ENCODE peak calls at places on chromosomes 4 and X, in ten cellular contexts. One of them, this sample, is unnamed.

GRCh38 chrX:155069414-155069813 is 1.5 kb downstream of the CMC4 start:
- DNase-seq in activated CD4-positive, alpha-beta T cell treated with anti-CD3 and anti-CD28 coated beads, Interleukin-2, amount 10 ng/mL, durations not matched to agents 7 days and 5 days: no peak
- DNase-seq in naive B cell: no peak
- DNase-seq in T-helper 1 cell: no peak
- DNase-seq in GDM1: no peak
- DNase-seq in germinal center: no peak
- DNase-seq in AG08395: no peak
- DNase-seq in foreskin fibroblast: no peak
- DNase-seq in heart left ventricle: no peak
- DNase-seq in GM12864: no peak
- DNase-seq in this sample: no peak

GRCh38 chr4:176350671-176351070 is 30.9 kb downstream of the SPCS3 start:
- DNase-seq in activated CD4-positive, alpha-beta T cell treated with anti-CD3 and anti-CD28 coated beads, Interleukin-2, amount 10 ng/mL, durations not matched to agents 7 days and 5 days: no peak
- DNase-seq in AG08395: no peak
- DNase-seq in germinal center: no peak
- DNase-seq in heart left ventricle: no peak
- DNase-seq in GM12864: no peak
- DNase-seq in foreskin fibroblast: no peak
- DNase-seq in T-helper 1 cell: no peak
- DNase-seq in naive B cell: no peak
- DNase-seq in GDM1: no peak
- DNase-seq in this sample: no peak

GRCh38 chr4:3372933-3373465 is 68.8 kb upstream of the HGFAC start:
- DNase-seq in GM12864: no peak
- DNase-seq in foreskin fibroblast: no peak
- DNase-seq in germinal center: peak
- DNase-seq in GDM1: peak
- DNase-seq in AG08395: no peak
- DNase-seq in T-helper 1 cell: no peak
- DNase-seq in activated CD4-positive, alpha-beta T cell treated with anti-CD3 and anti-CD28 coated beads, Interleukin-2, amount 10 ng/mL, durations not matched to agents 7 days and 5 days: peak
- DNase-seq in heart left ventricle: peak
- DNase-seq in naive B cell: no peak
- DNase-seq in this sample: no peak

GRCh38 chrX:10496345-10496965 is 123.9 kb downstream of the MID1 start:
- DNase-seq in naive B cell: no peak
- DNase-seq in foreskin fibroblast: peak
- DNase-seq in activated CD4-positive, alpha-beta T cell treated with anti-CD3 and anti-CD28 coated beads, Interleukin-2, amount 10 ng/mL, durations not matched to agents 7 days and 5 days: no peak
- DNase-seq in heart left ventricle: no peak
- DNase-seq in T-helper 1 cell: no peak
- DNase-seq in GDM1: no peak
- DNase-seq in germinal center: no peak
- DNase-seq in AG08395: peak
- DNase-seq in GM12864: no peak
- DNase-seq in this sample: no peak

GRCh38 chrX:46620505-46620904 is 46.9 kb downstream of the CHST7 start:
- DNase-seq in germinal center: no peak
- DNase-seq in heart left ventricle: no peak
- DNase-seq in activated CD4-positive, alpha-beta T cell treated with anti-CD3 and anti-CD28 coated beads, Interleukin-2, amount 10 ng/mL, durations not matched to agents 7 days and 5 days: no peak
- DNase-seq in GM12864: no peak
- DNase-seq in GDM1: no peak
- DNase-seq in naive B cell: no peak
- DNase-seq in T-helper 1 cell: no peak
- DNase-seq in foreskin fibroblast: peak
- DNase-seq in AG08395: no peak
- DNase-seq in this sample: no peak

GRCh38 chr4:40283968-40284367 is 51.2 kb upstream of the CHRNA9 start:
- DNase-seq in heart left ventricle: no peak
- DNase-seq in GDM1: no peak
- DNase-seq in GM12864: no peak
- DNase-seq in foreskin fibroblast: no peak
- DNase-seq in activated CD4-positive, alpha-beta T cell treated with anti-CD3 and anti-CD28 coated beads, Interleukin-2, amount 10 ng/mL, durations not matched to agents 7 days and 5 days: peak
- DNase-seq in T-helper 1 cell: peak
- DNase-seq in germinal center: no peak
- DNase-seq in AG08395: no peak
- DNase-seq in naive B cell: peak
- DNase-seq in this sample: no peak

GRCh38 chr4:13309751-13310150 is 174.4 kb downstream of the RAB28 start:
- DNase-seq in heart left ventricle: no peak
- DNase-seq in T-helper 1 cell: no peak
- DNase-seq in germinal center: no peak
- DNase-seq in GDM1: no peak
- DNase-seq in foreskin fibroblast: no peak
- DNase-seq in GM12864: no peak
- DNase-seq in activated CD4-positive, alpha-beta T cell treated with anti-CD3 and anti-CD28 coated beads, Interleukin-2, amount 10 ng/mL, durations not matched to agents 7 days and 5 days: no peak
- DNase-seq in AG08395: no peak
- DNase-seq in naive B cell: no peak
- DNase-seq in this sample: no peak

GRCh38 chrX:18891561-18891945 is 92.4 kb downstream of the PHKA2 start:
- DNase-seq in naive B cell: no peak
- DNase-seq in AG08395: no peak
- DNase-seq in heart left ventricle: no peak
- DNase-seq in activated CD4-positive, alpha-beta T cell treated with anti-CD3 and anti-CD28 coated beads, Interleukin-2, amount 10 ng/mL, durations not matched to agents 7 days and 5 days: no peak
- DNase-seq in T-helper 1 cell: no peak
- DNase-seq in GDM1: no peak
- DNase-seq in foreskin fibroblast: no peak
- DNase-seq in germinal center: no peak
- DNase-seq in GM12864: no peak
- DNase-seq in this sample: no peak

GRCh38 chrX:111133389-111133788 is 37.4 kb downstream of the PAK3 start:
- DNase-seq in GM12864: no peak
- DNase-seq in T-helper 1 cell: no peak
- DNase-seq in GDM1: no peak
- DNase-seq in germinal center: no peak
- DNase-seq in naive B cell: no peak
- DNase-seq in foreskin fibroblast: no peak
- DNase-seq in heart left ventricle: no peak
- DNase-seq in AG08395: no peak
- DNase-seq in activated CD4-positive, alpha-beta T cell treated with anti-CD3 and anti-CD28 coated beads, Interleukin-2, amount 10 ng/mL, durations not matched to agents 7 days and 5 days: no peak
- DNase-seq in this sample: no peak

GRCh38 chr4:173794662-173795061 is 264.6 kb upstream of the HAND2 start:
- DNase-seq in GDM1: no peak
- DNase-seq in heart left ventricle: no peak
- DNase-seq in foreskin fibroblast: no peak
- DNase-seq in T-helper 1 cell: no peak
- DNase-seq in GM12864: no peak
- DNase-seq in naive B cell: no peak
- DNase-seq in activated CD4-positive, alpha-beta T cell treated with anti-CD3 and anti-CD28 coated beads, Interleukin-2, amount 10 ng/mL, durations not matched to agents 7 days and 5 days: no peak
- DNase-seq in AG08395: peak
- DNase-seq in germinal center: no peak
- DNase-seq in this sample: no peak

GRCh38 chr4:126916626-126917140 is 716.1 kb upstream of the INTU start:
- DNase-seq in GDM1: no peak
- DNase-seq in activated CD4-positive, alpha-beta T cell treated with anti-CD3 and anti-CD28 coated beads, Interleukin-2, amount 10 ng/mL, durations not matched to agents 7 days and 5 days: no peak
- DNase-seq in T-helper 1 cell: no peak
- DNase-seq in AG08395: peak
- DNase-seq in GM12864: no peak
- DNase-seq in heart left ventricle: no peak
- DNase-seq in germinal center: no peak
- DNase-seq in foreskin fibroblast: peak
- DNase-seq in naive B cell: no peak
- DNase-seq in this sample: no peak

GRCh38 chr4:952881-953573 is 20.3 kb downstream of the DGKQ start:
- DNase-seq in GDM1: no peak
- DNase-seq in foreskin fibroblast: no peak
- DNase-seq in germinal center: no peak
- DNase-seq in T-helper 1 cell: peak
- DNase-seq in heart left ventricle: peak
- DNase-seq in AG08395: no peak
- DNase-seq in naive B cell: no peak
- DNase-seq in activated CD4-positive, alpha-beta T cell treated with anti-CD3 and anti-CD28 coated beads, Interleukin-2, amount 10 ng/mL, durations not matched to agents 7 days and 5 days: no peak
- DNase-seq in GM12864: no peak
- DNase-seq in this sample: no peak

GRCh38 chr4:128468485-128468989 is 180.9 kb upstream of the PGRMC2 start:
- DNase-seq in naive B cell: no peak
- DNase-seq in GM12864: no peak
- DNase-seq in GDM1: no peak
- DNase-seq in T-helper 1 cell: no peak
- DNase-seq in germinal center: no peak
- DNase-seq in foreskin fibroblast: peak
- DNase-seq in heart left ventricle: peak
- DNase-seq in activated CD4-positive, alpha-beta T cell treated with anti-CD3 and anti-CD28 coated beads, Interleukin-2, amount 10 ng/mL, durations not matched to agents 7 days and 5 days: no peak
- DNase-seq in AG08395: peak
- DNase-seq in this sample: peak

GRCh38 chr4:168685136-168685535 is 188.3 kb downstream of the PALLD start:
- DNase-seq in T-helper 1 cell: no peak
- DNase-seq in GM12864: no peak
- DNase-seq in foreskin fibroblast: no peak
- DNase-seq in naive B cell: no peak
- DNase-seq in heart left ventricle: no peak
- DNase-seq in activated CD4-positive, alpha-beta T cell treated with anti-CD3 and anti-CD28 coated beads, Interleukin-2, amount 10 ng/mL, durations not matched to agents 7 days and 5 days: no peak
- DNase-seq in AG08395: no peak
- DNase-seq in GDM1: no peak
- DNase-seq in germinal center: no peak
- DNase-seq in this sample: no peak

GRCh38 chr4:113952452-113953029 is 26.9 kb downstream of the ARSJ start:
- DNase-seq in germinal center: peak
- DNase-seq in GDM1: peak
- DNase-seq in GM12864: peak
- DNase-seq in foreskin fibroblast: no peak
- DNase-seq in heart left ventricle: no peak
- DNase-seq in naive B cell: peak
- DNase-seq in activated CD4-positive, alpha-beta T cell treated with anti-CD3 and anti-CD28 coated beads, Interleukin-2, amount 10 ng/mL, durations not matched to agents 7 days and 5 days: peak
- DNase-seq in AG08395: peak
- DNase-seq in T-helper 1 cell: no peak
- DNase-seq in this sample: no peak

GRCh38 chr4:7745486-7745885 is 194.2 kb downstream of the AFAP1 start:
- DNase-seq in germinal center: no peak
- DNase-seq in naive B cell: no peak
- DNase-seq in foreskin fibroblast: no peak
- DNase-seq in GM12864: no peak
- DNase-seq in AG08395: no peak
- DNase-seq in T-helper 1 cell: no peak
- DNase-seq in GDM1: no peak
- DNase-seq in heart left ventricle: no peak
- DNase-seq in activated CD4-positive, alpha-beta T cell treated with anti-CD3 and anti-CD28 coated beads, Interleukin-2, amount 10 ng/mL, durations not matched to agents 7 days and 5 days: no peak
- DNase-seq in this sample: no peak

GRCh38 chr4:46386570-46386969 is 3.4 kb downstream of the GABRA2 start:
- DNase-seq in naive B cell: no peak
- DNase-seq in activated CD4-positive, alpha-beta T cell treated with anti-CD3 and anti-CD28 coated beads, Interleukin-2, amount 10 ng/mL, durations not matched to agents 7 days and 5 days: no peak
- DNase-seq in foreskin fibroblast: no peak
- DNase-seq in GM12864: no peak
- DNase-seq in T-helper 1 cell: no peak
- DNase-seq in heart left ventricle: no peak
- DNase-seq in germinal center: no peak
- DNase-seq in AG08395: no peak
- DNase-seq in GDM1: no peak
- DNase-seq in this sample: no peak